ENCODE peak calls at places on chromosomes 6 and 20, in ten cellular contexts. A is right lobe of liver, K is cardiac muscle cell, Z is body of pancreas, F is SJSA1, L is Caco-2, U is testis, J is hepatocyte, M is suprapubic skin, H is heart right ventricle. N is an unnamed sample.
A peak's percentile ranks its signal among the peaks of the same experiment; 100 is the strongest.

GRCh38 chr20:46276531-46276930 is 31.8 kb downstream of the CDH22 start:
- DNase-seq in U (no peak), L (no peak), H (no peak), F (no peak), K (peak; percentile 5), A (no peak), M (no peak), J (no peak), Z (no peak), N (no peak)

GRCh38 chr20:60256811-60257210 is 298.6 kb downstream of the CDH26 start:
- DNase-seq in F (no peak), U (no peak), K (no peak), A (no peak), H (no peak), J (no peak), M (no peak), L (no peak), Z (no peak), N (no peak)

GRCh38 chr6:27668442-27669275 is 195.8 kb upstream of the ZNF184 start:
- DNase-seq in J (peak; percentile 79), U (peak; percentile 64), M (no peak), K (peak; percentile 60), Z (peak; percentile 50), L (peak; percentile 85), F (peak; percentile 15), A (no peak), H (no peak), N (peak; percentile 80)

GRCh38 chr6:2875840-2876207 is 27.3 kb downstream of the SERPINB9 start:
- DNase-seq in J (no peak), U (no peak), A (peak; percentile 63), M (no peak), H (no peak), F (no peak), Z (peak; percentile 34), L (peak; percentile 13), K (peak; percentile 19), N (peak; percentile 83)

GRCh38 chr6:156777577-156777865 is 343 bp downstream of the ARID1B start:
- DNase-seq in F (no peak), L (no peak), K (no peak), M (no peak), J (no peak), A (no peak), U (no peak), H (no peak), Z (no peak), N (peak; percentile 89)

GRCh38 chr6:25490018-25490865 is 161.8 kb upstream of the SCGN start:
- DNase-seq in K (peak; percentile 86), F (peak; percentile 67), A (peak; percentile 83), Z (peak; percentile 81), L (peak; percentile 87), H (peak; percentile 74), J (peak; percentile 89), U (peak; percentile 84), M (peak; percentile 81), N (peak; percentile 63)

GRCh38 chr6:137847748-137848147 is 19.3 kb upstream of the TNFAIP3 start:
- DNase-seq in J (no peak), M (no peak), H (no peak), K (no peak), F (no peak), L (no peak), U (no peak), Z (no peak), A (no peak), N (no peak)

GRCh38 chr6:170042596-170043118 is 248.2 kb downstream of the DLL1 start:
- DNase-seq in U (peak; percentile 73), Z (no peak), K (no peak), H (no peak), M (no peak), F (no peak), A (no peak), L (no peak), J (no peak), N (no peak)

GRCh38 chr6:1136415-1136774 is 175.5 kb upstream of the FOXQ1 start:
- DNase-seq in H (peak; percentile 9), Z (no peak), J (no peak), U (no peak), M (peak; percentile 74), K (peak; percentile 6), L (no peak), F (no peak), A (peak; percentile 69), N (no peak)

GRCh38 chr20:63254536-63255384 is 497 bp upstream of the NKAIN4 start:
- DNase-seq in A (no peak), J (no peak), H (no peak), F (no peak), M (no peak), Z (no peak), L (peak; percentile 58), U (no peak), K (no peak), N (peak; percentile 94)
- H3K4me3 ChIP-seq in A (no peak overlapping the region), J (no peak overlapping the region), H (no peak overlapping the region), F (no peak overlapping the region), M (peak overlapping the region; percentile 47), Z (no peak overlapping the region), L (peak overlapping the region; percentile 4), U (peak overlapping the region; percentile 57), K (peak overlapping the region; percentile 4), N (peak overlapping the region; percentile 49)

GRCh38 chr20:35629432-35630145 is 14.0 kb downstream of the SPAG4 start:
- DNase-seq in K (no peak), M (no peak), Z (no peak), L (no peak), H (no peak), F (no peak), J (no peak), U (no peak), A (no peak), N (no peak)
- H3K36me3 ChIP-seq in K (peaks cover 50% of the 10 kb centered on the region), M (peaks cover 80% of the 10 kb centered on the region), Z (no peaks in the 10 kb centered on the region), L (peaks cover 19% of the 10 kb centered on the region), H (peaks cover 42% of the 10 kb centered on the region), F (peaks cover 83% of the 10 kb centered on the region), J (peaks cover 4% of the 10 kb centered on the region), U (no peaks in the 10 kb centered on the region), A (peaks cover 8% of the 10 kb centered on the region), N (peaks cover 47% of the 10 kb centered on the region)

DNA sequence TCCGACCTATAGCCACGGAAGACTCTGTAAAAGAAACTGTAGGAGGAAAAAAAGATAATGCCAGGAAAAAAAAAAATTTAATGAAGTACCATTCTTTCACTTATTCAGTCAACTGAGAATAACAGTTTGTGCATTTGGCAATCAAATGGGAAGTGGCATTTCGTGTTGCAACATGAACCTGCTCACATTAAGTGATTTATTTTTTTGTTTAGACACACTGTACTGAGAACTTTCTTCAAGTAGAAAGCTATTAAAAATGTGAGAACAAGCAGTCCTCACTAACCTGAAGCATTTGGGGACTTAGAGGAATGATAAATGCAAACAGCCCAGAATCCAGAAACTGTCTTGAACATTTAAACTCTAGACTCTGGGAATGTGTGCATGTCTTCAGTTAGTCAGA is 69.8 kb downstream of the SLX4IP start:
- DNase-seq in K (peak; percentile 57), L (no peak), J (peak; percentile 36), M (no peak), F (no peak), A (no peak), Z (no peak), U (peak; percentile 45), H (no peak), N (no peak)
- H3K4me3 ChIP-seq in K (no peak overlapping the region), L (no peak overlapping the region), J (no peak overlapping the region), M (peak overlapping the region; percentile 11), F (no peak overlapping the region), A (peak overlapping the region; percentile 10), Z (no peak overlapping the region), U (no peak overlapping the region), H (no peak overlapping the region), N (no peak overlapping the region)

GRCh38 chr6:37632989-37633550 is 64.6 kb downstream of the MDGA1 start:
- DNase-seq in U (no peak), F (no peak), K (no peak), H (peak; percentile 21), L (no peak), M (no peak), Z (no peak), A (no peak), J (no peak), N (no peak)
- H3K36me3 ChIP-seq in U (no peaks in the 10 kb centered on the region), F (no peaks in the 10 kb centered on the region), K (no peaks in the 10 kb centered on the region), H (no peaks in the 10 kb centered on the region), L (no peaks in the 10 kb centered on the region), M (no peaks in the 10 kb centered on the region), Z (no peaks in the 10 kb centered on the region), A (no peaks in the 10 kb centered on the region), J (no peaks in the 10 kb centered on the region), N (no peaks in the 10 kb centered on the region)

N was measured in H7.